ENCODE peak calls at places on chromosome 1, in five cellular contexts. One of them, this sample, is unnamed.

GRCh38 chr1:108503062-108503740 is 53.1 kb downstream of the NBPF6 start:
- DNase-seq in omental fat pad: no peak
- DNase-seq in NB4: no peak
- DNase-seq in CD4-positive, alpha-beta memory T cell: no peak
- DNase-seq in effector memory CD4-positive, alpha-beta T cell: no peak
- DNase-seq in this sample: peak

GRCh38 chr1:25772164-25772563 is 27.8 kb upstream of the SELENON start:
- DNase-seq in omental fat pad: no peak
- DNase-seq in NB4: no peak
- DNase-seq in CD4-positive, alpha-beta memory T cell: no peak
- DNase-seq in effector memory CD4-positive, alpha-beta T cell: no peak
- DNase-seq in this sample: no peak

GRCh38 chr1:31784356-31785019 is 20.3 kb upstream of the ADGRB2 start:
- DNase-seq in omental fat pad: no peak
- DNase-seq in NB4: no peak
- DNase-seq in CD4-positive, alpha-beta memory T cell: no peak
- DNase-seq in effector memory CD4-positive, alpha-beta T cell: no peak
- DNase-seq in this sample: no peak

GRCh38 chr1:182301467-182302198 is 90.0 kb downstream of the GLUL start:
- DNase-seq in omental fat pad: no peak
- DNase-seq in NB4: peak
- DNase-seq in CD4-positive, alpha-beta memory T cell: no peak
- DNase-seq in effector memory CD4-positive, alpha-beta T cell: no peak
- DNase-seq in this sample: no peak

GRCh38 chr1:45635211-45635610 is 11.4 kb upstream of the CCDC17 start:
- DNase-seq in omental fat pad: no peak
- DNase-seq in NB4: no peak
- DNase-seq in CD4-positive, alpha-beta memory T cell: no peak
- DNase-seq in effector memory CD4-positive, alpha-beta T cell: no peak
- DNase-seq in this sample: no peak

GRCh38 chr1:157245823-157246222 is 107.6 kb upstream of the ETV3 start:
- DNase-seq in omental fat pad: no peak
- DNase-seq in NB4: no peak
- DNase-seq in CD4-positive, alpha-beta memory T cell: no peak
- DNase-seq in effector memory CD4-positive, alpha-beta T cell: no peak
- DNase-seq in this sample: no peak

GRCh38 chr1:40948741-40949528 is 30.6 kb upstream of the CTPS1 start:
- DNase-seq in omental fat pad: peak
- DNase-seq in NB4: peak
- DNase-seq in CD4-positive, alpha-beta memory T cell: peak
- DNase-seq in effector memory CD4-positive, alpha-beta T cell: peak
- DNase-seq in this sample: peak

GRCh38 chr1:224539971-224540370 is 76.1 kb upstream of the CNIH3 start:
- DNase-seq in omental fat pad: no peak
- DNase-seq in NB4: peak
- DNase-seq in CD4-positive, alpha-beta memory T cell: no peak
- DNase-seq in effector memory CD4-positive, alpha-beta T cell: no peak
- DNase-seq in this sample: no peak

GRCh38 chr1:151908228-151908691 is 1.1 kb downstream of the THEM4 start:
- DNase-seq in omental fat pad: no peak
- DNase-seq in NB4: peak
- DNase-seq in CD4-positive, alpha-beta memory T cell: no peak
- DNase-seq in effector memory CD4-positive, alpha-beta T cell: no peak
- DNase-seq in this sample: no peak

GRCh38 chr1:160711528-160712311 is at the start of gene CD48:
- DNase-seq in omental fat pad: no peak
- DNase-seq in NB4: peak
- DNase-seq in CD4-positive, alpha-beta memory T cell: peak
- DNase-seq in effector memory CD4-positive, alpha-beta T cell: peak
- DNase-seq in this sample: no peak

GRCh38 chr1:214439352-214440119 is 111.9 kb downstream of the PTPN14 start:
- DNase-seq in omental fat pad: no peak
- DNase-seq in NB4: peak
- DNase-seq in CD4-positive, alpha-beta memory T cell: peak
- DNase-seq in effector memory CD4-positive, alpha-beta T cell: no peak
- DNase-seq in this sample: no peak

GRCh38 chr1:192045038-192045575 is 113.2 kb upstream of the RGS18 start:
- DNase-seq in omental fat pad: no peak
- DNase-seq in NB4: no peak
- DNase-seq in CD4-positive, alpha-beta memory T cell: no peak
- DNase-seq in effector memory CD4-positive, alpha-beta T cell: no peak
- DNase-seq in this sample: no peak

GRCh38 chr1:40313329-40313957 is 3.6 kb downstream of the COL9A2 start:
- DNase-seq in omental fat pad: no peak
- DNase-seq in NB4: peak
- DNase-seq in CD4-positive, alpha-beta memory T cell: no peak
- DNase-seq in effector memory CD4-positive, alpha-beta T cell: no peak
- DNase-seq in this sample: no peak

GRCh38 chr1:169877800-169878491 is 15.8 kb downstream of the SCYL3 start:
- DNase-seq in omental fat pad: no peak
- DNase-seq in NB4: no peak
- DNase-seq in CD4-positive, alpha-beta memory T cell: no peak
- DNase-seq in effector memory CD4-positive, alpha-beta T cell: no peak
- DNase-seq in this sample: peak

GRCh38 chr1:221327954-221328353 is 413.9 kb downstream of the DUSP10 start:
- DNase-seq in omental fat pad: no peak
- DNase-seq in NB4: no peak
- DNase-seq in CD4-positive, alpha-beta memory T cell: no peak
- DNase-seq in effector memory CD4-positive, alpha-beta T cell: no peak
- DNase-seq in this sample: no peak

GRCh38 chr1:19164274-19165015 is 45.6 kb downstream of the UBR4 start:
- DNase-seq in omental fat pad: no peak
- DNase-seq in NB4: no peak
- DNase-seq in CD4-positive, alpha-beta memory T cell: no peak
- DNase-seq in effector memory CD4-positive, alpha-beta T cell: no peak
- DNase-seq in this sample: no peak

GRCh38 chr1:156712626-156713025 is 7.2 kb upstream of the CRABP2 start:
- DNase-seq in omental fat pad: no peak
- DNase-seq in NB4: no peak
- DNase-seq in CD4-positive, alpha-beta memory T cell: no peak
- DNase-seq in effector memory CD4-positive, alpha-beta T cell: no peak
- DNase-seq in this sample: no peak

GRCh38 chr1:201637282-201638076 is 98.6 kb downstream of the NAV1 start:
- DNase-seq in omental fat pad: no peak
- DNase-seq in NB4: no peak
- DNase-seq in CD4-positive, alpha-beta memory T cell: no peak
- DNase-seq in effector memory CD4-positive, alpha-beta T cell: no peak
- DNase-seq in this sample: peak

GRCh38 chr1:15991427-15992186 is 12.4 kb upstream of the SRARP start:
- DNase-seq in omental fat pad: no peak
- DNase-seq in NB4: no peak
- DNase-seq in CD4-positive, alpha-beta memory T cell: no peak
- DNase-seq in effector memory CD4-positive, alpha-beta T cell: no peak
- DNase-seq in this sample: no peak

GRCh38 chr1:27961646-27962221 is 2.0 kb downstream of the XKR8 start:
- DNase-seq in omental fat pad: no peak
- DNase-seq in NB4: no peak
- DNase-seq in CD4-positive, alpha-beta memory T cell: no peak
- DNase-seq in effector memory CD4-positive, alpha-beta T cell: no peak
- DNase-seq in this sample: no peak

GRCh38 chr1:222768592-222768991 is 31.6 kb downstream of the FAM177B start:
- DNase-seq in omental fat pad: no peak
- DNase-seq in NB4: no peak
- DNase-seq in CD4-positive, alpha-beta memory T cell: no peak
- DNase-seq in effector memory CD4-positive, alpha-beta T cell: no peak
- DNase-seq in this sample: no peak

GRCh38 chr1:183968386-183968785 is 69.1 kb downstream of the COLGALT2 start:
- DNase-seq in omental fat pad: no peak
- DNase-seq in NB4: no peak
- DNase-seq in CD4-positive, alpha-beta memory T cell: no peak
- DNase-seq in effector memory CD4-positive, alpha-beta T cell: no peak
- DNase-seq in this sample: no peak

GRCh38 chr1:96579639-96580038 is 141.9 kb upstream of the PTBP2 start:
- DNase-seq in omental fat pad: no peak
- DNase-seq in NB4: peak
- DNase-seq in CD4-positive, alpha-beta memory T cell: no peak
- DNase-seq in effector memory CD4-positive, alpha-beta T cell: no peak
- DNase-seq in this sample: no peak

GRCh38 chr1:221840511-221841243 is 98.8 kb upstream of the DUSP10 start:
- DNase-seq in omental fat pad: no peak
- DNase-seq in NB4: no peak
- DNase-seq in CD4-positive, alpha-beta memory T cell: no peak
- DNase-seq in effector memory CD4-positive, alpha-beta T cell: no peak
- DNase-seq in this sample: no peak

GRCh38 chr1:162285149-162285561 is 91.5 kb downstream of the SPATA46 start:
- DNase-seq in omental fat pad: no peak
- DNase-seq in NB4: no peak
- DNase-seq in CD4-positive, alpha-beta memory T cell: no peak
- DNase-seq in effector memory CD4-positive, alpha-beta T cell: no peak
- DNase-seq in this sample: no peak

GRCh38 chr1:154821083-154821482 is 49.0 kb downstream of the KCNN3 start:
- DNase-seq in omental fat pad: no peak
- DNase-seq in NB4: no peak
- DNase-seq in CD4-positive, alpha-beta memory T cell: no peak
- DNase-seq in effector memory CD4-positive, alpha-beta T cell: no peak
- DNase-seq in this sample: no peak

GRCh38 chr1:1421147-1421906 is at the start of gene ANKRD65:
- DNase-seq in omental fat pad: no peak
- DNase-seq in NB4: no peak
- DNase-seq in CD4-positive, alpha-beta memory T cell: no peak
- DNase-seq in effector memory CD4-positive, alpha-beta T cell: no peak
- DNase-seq in this sample: no peak

GRCh38 chr1:242185728-242186127 is 186.8 kb upstream of the MAP1LC3C start:
- DNase-seq in omental fat pad: no peak
- DNase-seq in NB4: peak
- DNase-seq in CD4-positive, alpha-beta memory T cell: no peak
- DNase-seq in effector memory CD4-positive, alpha-beta T cell: no peak
- DNase-seq in this sample: no peak

GRCh38 chr1:226987623-226988336 is 47.7 kb downstream of the COQ8A start:
- DNase-seq in omental fat pad: no peak
- DNase-seq in NB4: no peak
- DNase-seq in CD4-positive, alpha-beta memory T cell: no peak
- DNase-seq in effector memory CD4-positive, alpha-beta T cell: no peak
- DNase-seq in this sample: no peak

GRCh38 chr1:54284781-54285563 is 85.0 kb downstream of the MRPL37 start:
- DNase-seq in omental fat pad: no peak
- DNase-seq in NB4: no peak
- DNase-seq in CD4-positive, alpha-beta memory T cell: peak
- DNase-seq in effector memory CD4-positive, alpha-beta T cell: no peak
- DNase-seq in this sample: no peak

GRCh38 chr1:210787800-210788199 is 346.1 kb downstream of the KCNH1 start:
- DNase-seq in omental fat pad: no peak
- DNase-seq in NB4: no peak
- DNase-seq in CD4-positive, alpha-beta memory T cell: no peak
- DNase-seq in effector memory CD4-positive, alpha-beta T cell: no peak
- DNase-seq in this sample: no peak

GRCh38 chr1:108082741-108083562 is 117.2 kb downstream of the SLC25A24 start:
- DNase-seq in omental fat pad: no peak
- DNase-seq in NB4: peak
- DNase-seq in CD4-positive, alpha-beta memory T cell: peak
- DNase-seq in effector memory CD4-positive, alpha-beta T cell: no peak
- DNase-seq in this sample: no peak

GRCh38 chr1:154955039-154955717 is 721 bp downstream of the PBXIP1 start:
- DNase-seq in omental fat pad: no peak
- DNase-seq in NB4: peak
- DNase-seq in CD4-positive, alpha-beta memory T cell: peak
- DNase-seq in effector memory CD4-positive, alpha-beta T cell: peak
- DNase-seq in this sample: no peak

GRCh38 chr1:201896951-201897391 is 8.3 kb downstream of the SHISA4 start:
- DNase-seq in omental fat pad: no peak
- DNase-seq in NB4: no peak
- DNase-seq in CD4-positive, alpha-beta memory T cell: no peak
- DNase-seq in effector memory CD4-positive, alpha-beta T cell: no peak
- DNase-seq in this sample: no peak

GRCh38 chr1:5632226-5632625 is 360.0 kb downstream of the NPHP4 start:
- DNase-seq in omental fat pad: no peak
- DNase-seq in NB4: no peak
- DNase-seq in CD4-positive, alpha-beta memory T cell: no peak
- DNase-seq in effector memory CD4-positive, alpha-beta T cell: no peak
- DNase-seq in this sample: no peak